ENCODE peak calls at places on chromosomes 11 and 22, in eight cellular contexts. One of them, this sample, is unnamed.

GRCh38 chr11:119024430-119025098 is 6.0 kb downstream of the TRAPPC4 start:
- DNase-seq in tibial nerve: no peak
- DNase-seq in GM06990: no peak
- DNase-seq in psoas muscle: no peak
- DNase-seq in stomach: no peak
- DNase-seq in thyroid gland: no peak
- DNase-seq in SK-N-MC: no peak
- DNase-seq in kidney: no peak
- DNase-seq in this sample: no peak

GRCh38 chr22:31945478-31945815 is 1.1 kb downstream of the YWHAH start:
- DNase-seq in GM06990: no peak
- DNase-seq in tibial nerve: no peak
- DNase-seq in psoas muscle: no peak
- DNase-seq in SK-N-MC: no peak
- DNase-seq in kidney: no peak
- DNase-seq in stomach: no peak
- DNase-seq in thyroid gland: no peak
- DNase-seq in this sample: no peak

GRCh38 chr11:121236115-121237001 is 56.2 kb upstream of the SC5D start:
- DNase-seq in psoas muscle: no peak
- DNase-seq in thyroid gland: no peak
- DNase-seq in SK-N-MC: no peak
- DNase-seq in kidney: no peak
- DNase-seq in stomach: no peak
- DNase-seq in GM06990: peak
- DNase-seq in tibial nerve: no peak
- DNase-seq in this sample: no peak

GRCh38 chr11:74809820-74810219 is 61.2 kb downstream of the RNF169 start:
- DNase-seq in thyroid gland: no peak
- DNase-seq in kidney: no peak
- DNase-seq in stomach: no peak
- DNase-seq in tibial nerve: no peak
- DNase-seq in psoas muscle: no peak
- DNase-seq in GM06990: no peak
- DNase-seq in SK-N-MC: no peak
- DNase-seq in this sample: no peak

GRCh38 chr22:46390652-46391301 is 55.3 kb downstream of the TRMU start:
- DNase-seq in stomach: peak
- DNase-seq in thyroid gland: peak
- DNase-seq in SK-N-MC: no peak
- DNase-seq in kidney: peak
- DNase-seq in tibial nerve: peak
- DNase-seq in psoas muscle: peak
- DNase-seq in GM06990: no peak
- DNase-seq in this sample: no peak

GRCh38 chr22:50245214-50246072 is 620 bp upstream of the TUBGCP6 start:
- DNase-seq in SK-N-MC: no peak
- DNase-seq in thyroid gland: peak
- DNase-seq in tibial nerve: no peak
- DNase-seq in GM06990: no peak
- DNase-seq in kidney: no peak
- DNase-seq in psoas muscle: peak
- DNase-seq in stomach: no peak
- DNase-seq in this sample: no peak

GRCh38 chr11:7591107-7591894 is 77.5 kb downstream of the PPFIBP2 start:
- DNase-seq in thyroid gland: no peak
- DNase-seq in psoas muscle: no peak
- DNase-seq in kidney: no peak
- DNase-seq in GM06990: no peak
- DNase-seq in tibial nerve: no peak
- DNase-seq in SK-N-MC: no peak
- DNase-seq in stomach: no peak
- DNase-seq in this sample: no peak

GRCh38 chr11:19962795-19963163 is 197.5 kb downstream of the DBX1 start:
- DNase-seq in stomach: no peak
- DNase-seq in psoas muscle: no peak
- DNase-seq in kidney: no peak
- DNase-seq in thyroid gland: peak
- DNase-seq in GM06990: no peak
- DNase-seq in SK-N-MC: no peak
- DNase-seq in tibial nerve: no peak
- DNase-seq in this sample: no peak

GRCh38 chr11:72975778-72976520 is 161.7 kb downstream of the ATG16L2 start:
- DNase-seq in kidney: no peak
- DNase-seq in psoas muscle: no peak
- DNase-seq in SK-N-MC: peak
- DNase-seq in stomach: no peak
- DNase-seq in tibial nerve: no peak
- DNase-seq in thyroid gland: no peak
- DNase-seq in GM06990: peak
- DNase-seq in this sample: no peak

GRCh38 chr11:130369141-130369691 is 54.5 kb upstream of the ZBTB44 start:
- DNase-seq in GM06990: no peak
- DNase-seq in kidney: no peak
- DNase-seq in psoas muscle: peak
- DNase-seq in SK-N-MC: no peak
- DNase-seq in tibial nerve: no peak
- DNase-seq in thyroid gland: no peak
- DNase-seq in stomach: no peak
- DNase-seq in this sample: no peak

GRCh38 chr22:42747701-42748513 is 27.2 kb upstream of the A4GALT start:
- DNase-seq in tibial nerve: no peak
- DNase-seq in kidney: no peak
- DNase-seq in stomach: no peak
- DNase-seq in psoas muscle: no peak
- DNase-seq in thyroid gland: no peak
- DNase-seq in GM06990: no peak
- DNase-seq in SK-N-MC: peak
- DNase-seq in this sample: peak

GRCh38 chr11:44033411-44033850 is 14.3 kb upstream of the ACCSL start:
- DNase-seq in stomach: no peak
- DNase-seq in GM06990: no peak
- DNase-seq in tibial nerve: no peak
- DNase-seq in SK-N-MC: no peak
- DNase-seq in psoas muscle: no peak
- DNase-seq in kidney: no peak
- DNase-seq in thyroid gland: no peak
- DNase-seq in this sample: no peak

GRCh38 chr11:102560555-102561011 is 30.0 kb upstream of the MMP7 start:
- DNase-seq in tibial nerve: no peak
- DNase-seq in SK-N-MC: peak
- DNase-seq in thyroid gland: peak
- DNase-seq in stomach: no peak
- DNase-seq in GM06990: peak
- DNase-seq in psoas muscle: no peak
- DNase-seq in kidney: no peak
- DNase-seq in this sample: no peak

GRCh38 chr22:31084811-31085492 is 3.8 kb downstream of the SMTN start:
- DNase-seq in SK-N-MC: no peak
- DNase-seq in stomach: peak
- DNase-seq in tibial nerve: peak
- DNase-seq in GM06990: peak
- DNase-seq in kidney: peak
- DNase-seq in thyroid gland: peak
- DNase-seq in psoas muscle: peak
- DNase-seq in this sample: peak

GRCh38 chr11:84563356-84563755 is 1063.8 kb downstream of the DLG2 start:
- DNase-seq in thyroid gland: no peak
- DNase-seq in GM06990: no peak
- DNase-seq in kidney: no peak
- DNase-seq in SK-N-MC: no peak
- DNase-seq in stomach: no peak
- DNase-seq in psoas muscle: no peak
- DNase-seq in tibial nerve: no peak
- DNase-seq in this sample: no peak

DNA sequence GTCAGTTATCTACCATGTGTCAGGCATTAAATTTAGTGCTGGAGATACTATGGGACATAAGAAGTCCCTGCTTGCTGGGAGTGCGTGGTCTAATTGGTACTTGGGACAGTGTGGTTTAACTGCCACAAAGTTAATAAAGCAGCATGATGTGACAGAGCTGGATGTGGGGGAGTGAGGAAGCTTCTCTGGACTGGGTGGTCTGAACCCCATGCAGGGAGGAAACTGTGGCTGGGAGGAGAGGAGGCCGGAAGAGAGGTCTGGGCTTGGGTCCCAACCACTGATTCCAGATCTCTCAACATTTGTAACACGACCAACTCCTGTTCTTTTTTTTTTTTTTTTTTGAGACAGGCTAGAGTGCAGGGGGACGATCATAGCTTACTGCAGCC is 37.1 kb downstream of the ST3GAL4 start:
- DNase-seq in psoas muscle: no peak
- DNase-seq in kidney: no peak
- DNase-seq in GM06990: no peak
- DNase-seq in tibial nerve: peak
- DNase-seq in SK-N-MC: no peak
- DNase-seq in stomach: no peak
- DNase-seq in thyroid gland: no peak
- DNase-seq in this sample: no peak
- H3K4me3 ChIP-seq in psoas muscle: no peak
- H3K4me3 ChIP-seq in kidney: no peak
- H3K4me3 ChIP-seq in GM06990: no peak
- H3K4me3 ChIP-seq in tibial nerve: no peak
- H3K4me3 ChIP-seq in SK-N-MC: no peak
- H3K4me3 ChIP-seq in stomach: no peak
- H3K4me3 ChIP-seq in thyroid gland: no peak
- H3K4me3 ChIP-seq in this sample: no peak

GRCh38 chr11:46330887-46331652 is 16.2 kb upstream of the DGKZ start:
- DNase-seq in GM06990: no peak
- DNase-seq in SK-N-MC: no peak
- DNase-seq in stomach: no peak
- DNase-seq in psoas muscle: no peak
- DNase-seq in kidney: no peak
- DNase-seq in thyroid gland: no peak
- DNase-seq in tibial nerve: no peak
- DNase-seq in this sample: no peak
- H3K4me3 ChIP-seq in GM06990: no peak
- H3K4me3 ChIP-seq in SK-N-MC: peak
- H3K4me3 ChIP-seq in stomach: no peak
- H3K4me3 ChIP-seq in psoas muscle: no peak
- H3K4me3 ChIP-seq in kidney: no peak
- H3K4me3 ChIP-seq in thyroid gland: no peak
- H3K4me3 ChIP-seq in tibial nerve: no peak
- H3K4me3 ChIP-seq in this sample: no peak

GRCh38 chr11:64741393-64742086 is 2.4 kb downstream of the RASGRP2 start:
- DNase-seq in kidney: no peak
- DNase-seq in thyroid gland: no peak
- DNase-seq in SK-N-MC: no peak
- DNase-seq in tibial nerve: no peak
- DNase-seq in GM06990: no peak
- DNase-seq in psoas muscle: no peak
- DNase-seq in stomach: no peak
- DNase-seq in this sample: no peak
- H3K4me3 ChIP-seq in kidney: peak
- H3K4me3 ChIP-seq in thyroid gland: no peak
- H3K4me3 ChIP-seq in SK-N-MC: no peak
- H3K4me3 ChIP-seq in tibial nerve: peak
- H3K4me3 ChIP-seq in GM06990: no peak
- H3K4me3 ChIP-seq in psoas muscle: peak
- H3K4me3 ChIP-seq in stomach: peak
- H3K4me3 ChIP-seq in this sample: peak

GRCh38 chr11:65224939-65225283 is 36.9 kb upstream of the POLA2 start:
- DNase-seq in thyroid gland: peak
- DNase-seq in tibial nerve: peak
- DNase-seq in kidney: no peak
- DNase-seq in stomach: peak
- DNase-seq in psoas muscle: no peak
- DNase-seq in SK-N-MC: no peak
- DNase-seq in GM06990: no peak
- DNase-seq in this sample: peak
- H3K4me3 ChIP-seq in thyroid gland: no peak
- H3K4me3 ChIP-seq in tibial nerve: no peak
- H3K4me3 ChIP-seq in kidney: no peak
- H3K4me3 ChIP-seq in stomach: no peak
- H3K4me3 ChIP-seq in psoas muscle: peak
- H3K4me3 ChIP-seq in SK-N-MC: no peak
- H3K4me3 ChIP-seq in GM06990: no peak
- H3K4me3 ChIP-seq in this sample: no peak

GRCh38 chr11:1746956-1747752 is 3.2 kb downstream of the IFITM10 start:
- DNase-seq in tibial nerve: no peak
- DNase-seq in stomach: no peak
- DNase-seq in psoas muscle: peak
- DNase-seq in kidney: no peak
- DNase-seq in thyroid gland: no peak
- DNase-seq in SK-N-MC: no peak
- DNase-seq in GM06990: no peak
- DNase-seq in this sample: no peak
- H3K4me3 ChIP-seq in tibial nerve: no peak
- H3K4me3 ChIP-seq in stomach: no peak
- H3K4me3 ChIP-seq in psoas muscle: peak
- H3K4me3 ChIP-seq in kidney: peak
- H3K4me3 ChIP-seq in thyroid gland: no peak
- H3K4me3 ChIP-seq in SK-N-MC: no peak
- H3K4me3 ChIP-seq in GM06990: no peak
- H3K4me3 ChIP-seq in this sample: no peak

GRCh38 chr11:94823127-94823732 is 55.1 kb downstream of the AMOTL1 start:
- DNase-seq in thyroid gland: no peak
- DNase-seq in psoas muscle: no peak
- DNase-seq in GM06990: no peak
- DNase-seq in stomach: no peak
- DNase-seq in kidney: no peak
- DNase-seq in tibial nerve: no peak
- DNase-seq in SK-N-MC: no peak
- DNase-seq in this sample: no peak

GRCh38 chr11:94821439-94821838 is 53.3 kb downstream of the AMOTL1 start:
- DNase-seq in tibial nerve: no peak
- DNase-seq in psoas muscle: no peak
- DNase-seq in kidney: peak
- DNase-seq in GM06990: no peak
- DNase-seq in thyroid gland: no peak
- DNase-seq in SK-N-MC: no peak
- DNase-seq in stomach: no peak
- DNase-seq in this sample: no peak

GRCh38 chr11:94815705-94816344 is 47.7 kb downstream of the AMOTL1 start:
- DNase-seq in psoas muscle: no peak
- DNase-seq in GM06990: no peak
- DNase-seq in SK-N-MC: no peak
- DNase-seq in thyroid gland: no peak
- DNase-seq in stomach: no peak
- DNase-seq in tibial nerve: no peak
- DNase-seq in kidney: no peak
- DNase-seq in this sample: peak

GRCh38 chr11:94822080-94822479 is 53.9 kb downstream of the AMOTL1 start:
- DNase-seq in thyroid gland: peak
- DNase-seq in kidney: no peak
- DNase-seq in GM06990: no peak
- DNase-seq in tibial nerve: no peak
- DNase-seq in stomach: no peak
- DNase-seq in SK-N-MC: no peak
- DNase-seq in psoas muscle: no peak
- DNase-seq in this sample: no peak

DNA sequence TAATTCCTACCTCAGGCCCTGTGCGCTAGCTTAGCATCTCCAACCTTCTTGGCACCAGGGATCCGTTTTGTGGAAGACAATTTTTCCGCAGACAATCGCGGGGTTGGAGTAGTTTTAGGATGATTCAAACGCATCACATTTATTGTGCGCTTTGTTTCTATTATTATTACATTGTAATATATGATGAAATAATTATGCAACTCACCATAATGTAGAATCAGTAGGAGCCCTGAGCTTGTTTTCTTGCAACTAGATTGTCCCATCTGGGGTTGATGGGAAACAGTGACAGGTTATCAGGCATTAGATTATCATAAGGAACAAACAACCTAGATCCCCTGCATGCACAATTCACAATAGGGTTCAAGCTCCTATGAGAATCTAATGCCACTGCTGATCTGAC is 52.3 kb downstream of the AMOTL1 start:
- DNase-seq in psoas muscle: no peak
- DNase-seq in kidney: no peak
- DNase-seq in SK-N-MC: no peak
- DNase-seq in stomach: no peak
- DNase-seq in tibial nerve: no peak
- DNase-seq in GM06990: no peak
- DNase-seq in thyroid gland: no peak
- DNase-seq in this sample: no peak
- H3K4me3 ChIP-seq in psoas muscle: no peak
- H3K4me3 ChIP-seq in kidney: no peak
- H3K4me3 ChIP-seq in SK-N-MC: no peak
- H3K4me3 ChIP-seq in stomach: no peak
- H3K4me3 ChIP-seq in tibial nerve: no peak
- H3K4me3 ChIP-seq in GM06990: no peak
- H3K4me3 ChIP-seq in thyroid gland: no peak
- H3K4me3 ChIP-seq in this sample: no peak